ENCODE peak calls at places on chromosomes 2 and 18, in four cellular contexts. L is HL-60, M is K562, N is GM12878. I is an unnamed sample.

GRCh38 chr2:237726401-237726830 is 72.2 kb upstream of the RBM44 start:
- DNase-seq in N (no peak), M (no peak), L (no peak), I (no peak)

GRCh38 chr2:64819774-64820688 is 166.3 kb upstream of the SERTAD2 start:
- DNase-seq in L (no peak), M (no peak), N (peak; percentile 78), I (peak; percentile 38)

GRCh38 chr2:86331391-86331790 is 6.0 kb downstream of the REEP1 start:
- DNase-seq in M (no peak), L (no peak), N (no peak), I (no peak)

GRCh38 chr18:59582395-59582794 is 114.8 kb downstream of the CCBE1 start:
- DNase-seq in L (no peak), M (no peak), N (no peak), I (no peak)

GRCh38 chr2:66938471-66938967 is 458.6 kb upstream of the ETAA1 start:
- DNase-seq in M (no peak), L (no peak), N (no peak), I (no peak)

GRCh38 chr18:8778824-8779223 is 73.5 kb downstream of the MTCL1 start:
- DNase-seq in L (no peak), N (no peak), M (no peak), I (no peak)

GRCh38 chr18:68314403-68314802 is 400.5 kb downstream of the TMX3 start:
- DNase-seq in L (no peak), M (no peak), N (no peak), I (no peak)

GRCh38 chr2:156077041-156077735 is 255.3 kb downstream of the NR4A2 start:
- DNase-seq in M (no peak), N (no peak), L (no peak), I (no peak)

GRCh38 chr2:103959174-103960125 is 894.5 kb upstream of the POU3F3 start:
- DNase-seq in N (no peak), M (peak; percentile 7), L (no peak), I (no peak)

GRCh38 chr2:206176886-206177285 is 17.2 kb downstream of the EEF1B2 start:
- DNase-seq in N (no peak), M (no peak), L (no peak), I (no peak)

GRCh38 chr2:235542728-235543125 is 48.9 kb downstream of the AGAP1 start:
- DNase-seq in N (no peak), M (no peak), L (no peak), I (no peak)

GRCh38 chr18:27985800-27986199 is 191.1 kb downstream of the CDH2 start:
- DNase-seq in N (no peak), L (no peak), M (no peak), I (no peak)

GRCh38 chr18:6992761-6993160 is 124.8 kb downstream of the LAMA1 start:
- DNase-seq in M (no peak), N (no peak), L (no peak), I (no peak)

GRCh38 chr2:133733856-133734255 is 165.6 kb upstream of the NCKAP5 start:
- DNase-seq in N (no peak), M (no peak), L (no peak), I (no peak)

GRCh38 chr2:239944706-239945551 is 80.2 kb downstream of the NDUFA10 start:
- DNase-seq in L (peak; percentile 10), N (no peak), M (no peak), I (peak; percentile 62)

GRCh38 chr2:152336103-152336853 is 1.3 kb downstream of the FMNL2 start:
- DNase-seq in M (no peak), L (no peak), N (no peak), I (peak; percentile 30)

GRCh38 chr2:121387591-121388325 is 102.8 kb upstream of the TFCP2L1 start:
- DNase-seq in M (no peak), L (no peak), N (no peak), I (no peak)

GRCh38 chr2:159720676-159721075 is 8.4 kb downstream of the MARCHF7 start:
- DNase-seq in N (no peak), L (no peak), M (no peak), I (no peak)

GRCh38 chr2:37832590-37833197 is 92.4 kb upstream of the RMDN2 start:
- DNase-seq in M (peak; percentile 70), L (peak; percentile 54), N (peak; percentile 68), I (peak; percentile 36)

GRCh38 chr2:196088209-196088608 is 19.6 kb upstream of the DNAH7 start:
- DNase-seq in N (no peak), L (no peak), M (no peak), I (no peak)

GRCh38 chr2:142131016-142131714 is at the start of gene LRP1B:
- DNase-seq in M (no peak), L (no peak), N (no peak), I (no peak)

GRCh38 chr2:240574386-240575100 is 6.3 kb downstream of the RNPEPL1 start:
- DNase-seq in L (no peak), M (no peak), N (no peak), I (no peak)

GRCh38 chr18:47772374-47773248 is 157.8 kb downstream of the SMAD2 start:
- DNase-seq in N (no peak), L (peak; percentile 17), M (peak; percentile 55), I (no peak)

GRCh38 chr18:36176177-36176584 is 11.1 kb upstream of the MOCOS start:
- DNase-seq in M (no peak), L (no peak), N (no peak), I (no peak)

GRCh38 chr2:240818543-240819403 is 1.2 kb downstream of the KIF1A start:
- DNase-seq in M (no peak), N (no peak), L (no peak), I (no peak)

GRCh38 chr18:13217971-13218375 is 587 bp upstream of the LDLRAD4 start:
- DNase-seq in M (no peak), N (no peak), L (no peak), I (no peak)

GRCh38 chr18:57195341-57195740 is 48.5 kb downstream of the BOD1L2 start:
- DNase-seq in N (no peak), L (no peak), M (no peak), I (no peak)

GRCh38 chr2:192500550-192501200 is 305.9 kb upstream of the TMEFF2 start:
- DNase-seq in N (peak; percentile 3), L (peak; percentile 18), M (no peak), I (no peak)

GRCh38 chr2:232239956-232240681 is 138.4 kb upstream of the ALPP start:
- DNase-seq in M (no peak), L (no peak), N (no peak), I (no peak)

GRCh38 chr18:49921278-49922037 is 108.1 kb upstream of the ACAA2 start:
- DNase-seq in M (no peak), L (no peak), N (no peak), I (no peak)

GRCh38 chr2:158953454-158953853 is 15.0 kb upstream of the TANC1 start:
- DNase-seq in L (no peak), M (no peak), N (no peak), I (no peak)

GRCh38 chr18:51195602-51196115 is 1.8 kb downstream of the MEX3C start:
- DNase-seq in N (no peak), M (peak; percentile 6), L (peak; percentile 52), I (no peak)

GRCh38 chr2:37344453-37345361 is at the start of gene QPCT:
- DNase-seq in M (peak; percentile 29), L (no peak), N (no peak), I (peak; percentile 57)

GRCh38 chr18:3060667-3061580 is 48.0 kb upstream of the LPIN2 start:
- DNase-seq in N (no peak), M (no peak), L (no peak), I (no peak)

GRCh38 chr18:1103567-1103966 is 198.9 kb downstream of the ADCYAP1 start:
- DNase-seq in N (no peak), M (no peak), L (no peak), I (no peak)

GRCh38 chr18:1102848-1103247 is 198.2 kb downstream of the ADCYAP1 start:
- DNase-seq in N (no peak), M (no peak), L (no peak), I (no peak)

DNA sequence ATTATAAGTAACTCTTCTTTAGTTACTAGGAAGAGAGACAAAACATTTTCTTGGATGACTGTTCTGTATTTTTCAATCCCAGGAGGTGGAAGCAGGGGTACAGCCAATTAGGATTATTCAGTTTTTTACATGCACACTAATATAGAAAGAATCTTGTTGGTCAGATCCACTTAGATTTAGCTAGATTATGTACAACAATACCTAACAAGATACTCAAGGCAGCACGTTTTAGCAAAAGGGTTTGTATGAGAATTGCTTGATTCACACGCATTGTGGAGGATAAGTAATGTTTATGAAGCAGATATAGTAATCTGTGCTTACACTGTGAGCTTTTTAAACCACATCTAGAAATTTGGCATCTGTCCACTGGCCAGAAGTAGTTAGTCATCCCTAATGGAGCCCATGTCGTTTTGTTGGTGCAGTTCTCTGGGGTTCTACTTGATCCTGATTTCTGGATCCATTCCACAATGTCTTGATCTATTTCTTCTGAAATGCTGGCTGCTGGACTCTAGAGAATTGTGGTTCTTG is 199.7 kb downstream of the ADCYAP1 start:
- DNase-seq in M (no peak), L (no peak), N (no peak), I (no peak)
- TF ChIP-seq SPI1 in M (no peak), L (no peak), N (no peak), I (no peak)

GRCh38 chr2:69642709-69643601 is 584 bp downstream of the AAK1 start:
- DNase-seq in L (no peak), M (peak; percentile 71), N (no peak), I (no peak)
- TF ChIP-seq SPI1 in L (no peak), M (no peak), N (no peak), I (no peak)

GRCh38 chr18:63101811-63102210 is 217.8 kb downstream of the BCL2 start:
- DNase-seq in M (no peak), N (no peak), L (no peak), I (no peak)

GRCh38 chr18:63098014-63098981 is 221.3 kb downstream of the BCL2 start:
- DNase-seq in L (no peak), N (peak; percentile 77), M (no peak), I (no peak)

GRCh38 chr18:63099848-63100625 is 219.5 kb downstream of the BCL2 start:
- DNase-seq in N (peak; percentile 54), L (peak; percentile 99), M (no peak), I (no peak)

GRCh38 chr18:63099026-63099840 is 220.3 kb downstream of the BCL2 start:
- DNase-seq in L (no peak), N (no peak), M (no peak), I (no peak)

GRCh38 chr18:63100626-63100900 is 219.0 kb downstream of the BCL2 start:
- DNase-seq in M (no peak), N (no peak), L (no peak), I (no peak)
- TF ChIP-seq SPI1 in M (no peak), N (no peak), L (no peak), I (no peak)

GRCh38 chr2:75533135-75533534 is 27.6 kb downstream of the EVA1A start:
- DNase-seq in L (no peak), M (no peak), N (no peak), I (no peak)

GRCh38 chr2:75539955-75540716 is 20.6 kb downstream of the EVA1A start:
- DNase-seq in M (no peak), N (no peak), L (no peak), I (no peak)

GRCh38 chr2:75540994-75541393 is 19.7 kb downstream of the EVA1A start:
- DNase-seq in N (no peak), M (no peak), L (no peak), I (no peak)

GRCh38 chr2:75541430-75541829 is 19.3 kb downstream of the EVA1A start:
- DNase-seq in L (no peak), M (no peak), N (no peak), I (no peak)

DNA sequence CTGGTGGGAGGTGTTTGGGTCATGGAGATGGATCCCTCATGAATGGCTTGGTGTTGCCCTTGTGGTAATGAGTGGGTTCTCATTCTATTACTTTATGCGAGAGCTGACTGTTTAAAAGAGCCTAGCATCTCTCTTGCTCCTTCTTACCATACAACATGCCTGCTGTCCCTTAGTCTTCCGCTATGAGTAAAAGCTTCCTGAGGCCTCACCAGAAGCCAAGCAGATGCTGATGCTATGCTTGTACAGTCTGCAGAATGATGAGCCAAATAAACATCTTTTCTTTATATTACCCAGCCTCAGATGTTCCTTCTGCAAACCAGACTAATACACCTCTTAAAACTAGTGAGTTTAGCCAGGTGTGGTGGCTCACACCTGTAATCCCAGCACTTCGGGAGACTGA is 23.1 kb downstream of the EVA1A start:
- DNase-seq in M (no peak), L (no peak), N (no peak), I (no peak)
- TF ChIP-seq SPI1 in M (no peak), L (no peak), N (no peak), I (no peak)